ENCODE peak calls at places on chromosome 22, in six cellular contexts. O, R, K, J, B and V are unnamed samples.

GRCh38 chr22:37138879-37139561 is 10.7 kb downstream of the IL2RB start:
- DNase-seq in O (no peak), R (no peak), K (no peak), B (no peak), J (no peak), V (peak)

GRCh38 chr22:29375436-29376076 is 12.8 kb downstream of the AP1B1 start:
- DNase-seq in O (no peak), R (no peak), K (no peak), J (no peak), B (no peak), V (peak)

GRCh38 chr22:46614070-46614931 is 5.9 kb upstream of the GRAMD4 start:
- DNase-seq in J (no peak), R (no peak), O (no peak), B (no peak), K (peak), V (no peak)

GRCh38 chr22:45994516-45995404 is 17.8 kb upstream of the WNT7B start:
- DNase-seq in J (peak), K (no peak), R (peak), O (peak), B (no peak), V (peak)

GRCh38 chr22:28773461-28773867 is 969 bp downstream of the CCDC117 start:
- DNase-seq in O (peak), B (no peak), J (no peak), K (peak), R (peak), V (peak)

GRCh38 chr22:36701941-36702640 is 1.5 kb downstream of the CACNG2 start:
- DNase-seq in O (no peak), J (no peak), K (no peak), R (no peak), B (no peak), V (no peak)

GRCh38 chr22:27541831-27542230 is 259.7 kb downstream of the MN1 start:
- DNase-seq in O (no peak), B (no peak), R (no peak), J (no peak), K (no peak), V (no peak)

GRCh38 chr22:36405221-36405631 is 17.5 kb upstream of the MYH9 start:
- DNase-seq in R (no peak), K (no peak), B (no peak), J (no peak), O (no peak), V (no peak)

GRCh38 chr22:28111501-28111900 is 192.4 kb upstream of the PITPNB start:
- DNase-seq in K (no peak), J (no peak), O (no peak), R (no peak), B (no peak), V (no peak)

GRCh38 chr22:46057206-46057605 is 80.2 kb upstream of the WNT7B start:
- DNase-seq in K (no peak), B (no peak), O (no peak), R (no peak), J (no peak), V (no peak)

GRCh38 chr22:50599816-50600454 is 658 bp upstream of the MAPK8IP2 start:
- DNase-seq in K (no peak), R (no peak), O (peak), J (peak), B (peak), V (peak)

GRCh38 chr22:19815823-19816290 is 38.8 kb downstream of the GNB1L start:
- DNase-seq in R (no peak), B (no peak), K (no peak), O (no peak), J (no peak), V (no peak)

GRCh38 chr22:46390652-46391301 is 55.3 kb downstream of the TRMU start:
- DNase-seq in J (peak), B (peak), O (peak), K (no peak), R (no peak), V (no peak)

GRCh38 chr22:27238935-27239510 is 562.5 kb downstream of the MN1 start:
- DNase-seq in K (no peak), R (peak), O (peak), B (no peak), J (peak), V (no peak)

DNA sequence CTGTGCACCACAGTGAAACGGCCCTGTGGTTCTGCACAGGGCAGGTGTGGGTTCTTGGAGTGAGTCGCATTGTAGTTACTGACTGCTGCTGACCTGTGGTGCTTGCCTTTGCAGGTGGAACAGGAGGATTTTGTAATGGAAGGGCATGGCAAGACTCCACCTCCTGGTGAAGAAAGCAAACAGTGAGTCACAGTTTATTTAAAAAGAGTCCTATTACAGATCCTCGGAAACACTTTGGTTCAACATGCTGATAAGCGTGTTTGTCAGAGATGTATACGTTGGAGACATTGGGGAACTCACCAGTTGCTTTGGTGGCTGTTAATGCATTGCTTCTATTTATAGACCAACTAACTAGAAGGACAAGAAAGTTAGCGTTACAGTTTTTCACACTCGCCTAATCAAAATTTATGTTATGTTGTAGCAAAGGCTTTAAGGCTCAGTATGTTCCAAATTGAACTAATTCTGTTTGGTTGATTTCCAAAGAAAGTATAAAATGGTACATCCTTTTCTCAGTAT is 21.7 kb upstream of the TNRC6B start:
- DNase-seq in K (no peak), B (peak), R (peak), O (peak), J (peak), V (peak)
- TF ChIP-seq CTCF in K (no peak), B (peak), R (no peak), O (no peak), J (peak), V (no peak)

GRCh38 chr22:25746012-25746373 is 4.0 kb downstream of the MYO18B start:
- DNase-seq in J (no peak), R (no peak), K (no peak), O (peak), B (no peak), V (no peak)

GRCh38 chr22:25745341-25746011 is 3.5 kb downstream of the MYO18B start:
- DNase-seq in R (no peak), O (no peak), J (no peak), B (no peak), K (no peak), V (no peak)

GRCh38 chr22:25748704-25749103 is 6.7 kb downstream of the MYO18B start:
- DNase-seq in J (no peak), R (no peak), B (peak), K (no peak), O (no peak), V (no peak)

GRCh38 chr22:25748140-25748539 is 6.2 kb downstream of the MYO18B start:
- DNase-seq in J (no peak), O (no peak), B (no peak), R (no peak), K (no peak), V (no peak)

GRCh38 chr22:25747245-25747944 is 5.4 kb downstream of the MYO18B start:
- DNase-seq in J (peak), K (no peak), O (peak), R (peak), B (peak), V (no peak)
- TF ChIP-seq MAX in J (no peak), K (no peak), O (no peak), R (no peak), B (no peak), V (no peak)

GRCh38 chr22:38426628-38427027 is 28.4 kb downstream of the KCNJ4 start:
- DNase-seq in J (no peak), B (no peak), K (no peak), R (no peak), O (no peak), V (no peak)
- TF ChIP-seq MYC in J (no peak), B (no peak), K (no peak), R (no peak), O (no peak), V (no peak)

GRCh38 chr22:21659864-21660525 is 5.8 kb upstream of the PPIL2 start:
- DNase-seq in R (no peak), J (peak), K (no peak), B (no peak), O (no peak), V (peak)
- TF ChIP-seq CTCF in R (no peak), J (peak), K (no peak), B (peak), O (no peak), V (no peak)

GRCh38 chr22:24455751-24456426 is 28.5 kb downstream of the ADORA2A start:
- DNase-seq in K (no peak), O (peak), B (peak), R (no peak), J (no peak), V (no peak)
- TF ChIP-seq MAX in K (no peak), O (no peak), B (no peak), R (no peak), J (no peak), V (no peak)

DNA sequence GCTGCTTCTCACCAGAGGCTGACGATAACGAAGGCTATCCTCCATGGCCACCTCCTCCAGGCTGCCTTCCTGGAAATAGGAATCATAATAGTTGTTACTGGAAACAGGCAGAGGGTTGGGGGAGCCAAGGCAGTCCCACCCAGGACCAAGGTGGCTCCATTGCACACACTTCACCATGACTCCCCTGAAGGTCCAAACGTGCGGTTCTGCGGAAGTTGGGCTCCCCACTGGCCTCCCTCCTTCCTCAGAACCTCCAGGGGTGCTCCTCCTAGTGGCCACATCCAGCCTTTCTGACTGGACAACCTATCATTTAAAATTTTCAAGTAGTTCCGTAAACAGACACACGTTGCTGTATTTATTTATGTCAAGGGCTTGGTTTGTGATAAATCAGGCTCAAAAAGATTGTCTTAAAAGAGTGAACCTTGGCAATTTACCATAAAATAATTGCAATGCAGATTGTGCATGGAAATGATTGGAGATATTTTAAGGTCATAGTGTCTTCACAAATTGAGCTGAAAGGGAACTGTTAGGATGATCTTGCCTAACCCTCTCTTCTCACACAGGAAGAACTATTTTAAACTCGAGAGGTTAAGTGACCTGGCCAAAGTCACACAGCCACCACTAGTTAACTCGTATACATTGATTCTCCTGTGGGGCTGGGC is 1.4 kb upstream of the TCN2 start:
- DNase-seq in K (no peak), B (peak), R (peak), J (peak), O (peak), V (peak)
- TF ChIP-seq MYC in K (no peak), B (no peak), R (no peak), J (peak), O (no peak), V (no peak)

DNA sequence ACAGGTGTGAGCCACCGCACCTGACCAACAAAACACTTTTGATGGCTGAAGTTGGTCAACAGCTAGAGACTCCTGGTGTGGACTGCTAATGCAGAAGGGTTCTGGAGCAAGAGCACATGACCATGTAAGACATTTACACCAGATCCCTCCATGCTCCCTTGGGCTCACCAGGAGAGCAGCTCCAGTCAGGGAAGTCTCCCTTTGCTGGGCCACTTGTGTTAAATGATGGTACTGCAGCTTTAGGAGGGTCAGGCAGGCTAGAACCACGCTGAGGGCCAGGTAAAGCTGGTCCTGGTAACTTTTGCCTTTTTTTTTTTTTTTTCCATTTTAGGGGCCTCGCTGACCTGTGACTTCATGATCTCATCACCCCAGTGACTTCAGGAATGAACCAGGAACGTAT is 146.4 kb downstream of the FBXO7 start:
- DNase-seq in O (no peak), J (no peak), R (no peak), B (peak), K (no peak), V (no peak)
- TF ChIP-seq CTCF in O (no peak), J (no peak), R (no peak), B (no peak), K (no peak), V (no peak)

DNA sequence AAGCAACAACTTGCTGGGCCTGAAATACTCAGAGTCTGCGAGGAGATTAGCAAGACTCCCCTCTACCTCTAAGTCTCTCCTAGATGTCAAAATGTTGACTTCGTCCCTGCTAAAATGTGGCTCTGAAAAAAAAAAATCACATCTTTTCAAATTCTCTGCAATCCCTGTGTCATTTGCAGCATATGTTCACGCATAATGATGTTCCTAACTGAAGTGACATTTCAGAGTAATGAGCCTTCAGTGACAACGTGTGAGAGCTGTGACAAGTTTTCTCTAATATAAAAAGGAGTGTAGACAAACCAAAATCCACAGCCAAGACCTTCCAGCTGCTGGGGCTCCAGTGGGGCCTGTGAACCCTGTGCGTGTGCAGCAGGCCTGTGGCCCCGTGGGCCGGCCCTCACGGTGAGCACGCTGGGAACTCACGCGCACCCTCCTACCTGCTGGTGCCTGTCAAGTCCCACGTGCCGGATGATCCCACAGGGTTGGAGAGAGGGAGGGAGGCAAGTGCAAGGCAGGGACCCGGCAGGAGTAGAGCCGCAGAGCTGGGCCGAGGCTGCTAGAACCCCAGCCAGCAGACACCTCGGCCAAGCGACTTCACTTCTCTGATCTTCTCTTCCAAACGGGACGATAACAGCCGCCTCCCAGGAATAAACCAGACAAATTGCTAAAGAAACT is 1232.6 kb downstream of the TBC1D22A start:
- DNase-seq in O (no peak), R (no peak), K (no peak), J (no peak), B (no peak), V (no peak)
- TF ChIP-seq MAX in O (no peak), R (no peak), K (no peak), J (no peak), B (no peak), V (no peak)

GRCh38 chr22:17105143-17106129 is 15.7 kb downstream of the TMEM121B start:
- DNase-seq in B (no peak), J (no peak), K (no peak), O (no peak), R (no peak), V (peak)

GRCh38 chr22:17104336-17104935 is 16.7 kb downstream of the TMEM121B start:
- DNase-seq in R (no peak), O (no peak), K (no peak), J (no peak), B (no peak), V (no peak)

GRCh38 chr22:17106785-17107546 is 14.2 kb downstream of the TMEM121B start:
- DNase-seq in B (no peak), K (no peak), R (no peak), O (no peak), J (no peak), V (peak)

GRCh38 chr22:17107547-17107810 is 13.7 kb downstream of the TMEM121B start:
- DNase-seq in J (no peak), K (no peak), O (no peak), B (no peak), R (no peak), V (no peak)

DNA sequence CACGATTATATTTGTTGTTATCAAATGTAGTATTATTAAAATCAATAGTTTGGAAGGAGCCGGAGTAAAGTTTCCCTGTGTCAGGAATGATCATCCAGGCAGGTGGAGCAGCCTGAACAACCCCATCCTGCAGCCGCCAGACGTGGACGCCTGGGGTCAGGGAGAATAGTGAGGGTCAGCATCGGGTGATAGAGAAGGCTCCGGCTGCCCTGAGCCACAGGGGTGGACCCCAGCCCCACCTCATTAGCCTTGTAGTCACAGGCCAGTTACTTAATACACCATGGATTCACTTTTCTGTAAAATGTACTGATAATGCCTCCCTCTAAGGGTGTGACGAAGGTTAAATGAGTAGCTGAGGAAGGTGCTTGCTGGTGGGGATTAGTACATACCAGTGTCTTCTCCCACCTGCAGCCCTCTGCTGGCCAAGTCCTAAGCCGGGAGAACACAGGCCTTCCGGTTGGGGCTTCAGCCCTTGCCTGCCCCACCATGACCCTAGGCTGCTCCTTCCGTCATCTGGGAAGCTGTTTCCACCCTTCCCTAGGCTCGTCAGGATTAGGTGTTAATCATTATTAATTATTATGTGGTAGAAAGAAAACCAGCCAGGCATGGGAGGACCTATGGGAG is 14.9 kb downstream of the TMEM121B start:
- DNase-seq in K (no peak), R (no peak), J (no peak), B (no peak), O (no peak), V (peak)
- TF ChIP-seq MYC in K (no peak), R (no peak), J (no peak), B (no peak), O (no peak), V (no peak)